ENCODE peak calls at places on chromosomes 7 and 10, in eight cellular contexts. R is ovary, Q is heart left ventricle, A is GM12891, J is adrenal gland, C is transverse colon, W is spleen, G is suprapubic skin. L is an unnamed sample.

GRCh38 chr10:13485623-13486022 is 43.2 kb downstream of the BEND7 start:
- DNase-seq in A (no peak), Q (no peak), G (no peak), J (no peak), W (no peak), R (no peak), C (no peak), L (no peak)

GRCh38 chr10:77131214-77131613 is 506.4 kb downstream of the KCNMA1 start:
- DNase-seq in Q (no peak), J (no peak), C (no peak), G (no peak), R (no peak), A (no peak), W (no peak), L (no peak)

GRCh38 chr7:50560865-50561351 is 4.3 kb downstream of the DDC start:
- DNase-seq in Q (no peak), A (no peak), G (no peak), W (no peak), C (no peak), R (peak), J (peak), L (no peak)

GRCh38 chr10:122402548-122403131 is 28.1 kb downstream of the PLEKHA1 start:
- DNase-seq in A (no peak), W (no peak), R (no peak), Q (no peak), J (no peak), G (no peak), C (no peak), L (no peak)

GRCh38 chr7:138480527-138480926 is 20.5 kb downstream of the TRIM24 start:
- DNase-seq in C (no peak), W (no peak), A (no peak), G (no peak), R (no peak), Q (no peak), J (no peak), L (no peak)

GRCh38 chr7:29563590-29564454 is at the start of gene PRR15:
- DNase-seq in G (no peak), Q (peak), C (peak), W (peak), J (peak), R (peak), A (peak), L (no peak)

GRCh38 chr10:121662945-121663917 is 65.0 kb upstream of the FGFR2 start:
- DNase-seq in C (peak), R (no peak), W (no peak), G (no peak), J (peak), Q (peak), A (no peak), L (no peak)

GRCh38 chr7:14542624-14543023 is 359.9 kb downstream of the DGKB start:
- DNase-seq in C (no peak), Q (no peak), A (no peak), J (no peak), G (no peak), W (no peak), R (no peak), L (no peak)

GRCh38 chr10:63414481-63415260 is 51.1 kb downstream of the JMJD1C start:
- DNase-seq in W (no peak), Q (no peak), A (no peak), C (no peak), G (no peak), J (no peak), R (no peak), L (no peak)

GRCh38 chr7:18700147-18700546 is 204.6 kb downstream of the HDAC9 start:
- DNase-seq in G (no peak), R (no peak), J (no peak), Q (no peak), A (peak), C (no peak), W (no peak), L (no peak)

GRCh38 chr10:119198438-119198837 is 8.9 kb upstream of the GRK5 start:
- DNase-seq in W (no peak), A (no peak), C (no peak), G (no peak), Q (no peak), R (no peak), J (peak), L (no peak)

GRCh38 chr10:118521415-118522117 is 73.9 kb downstream of the PRLHR start:
- DNase-seq in C (no peak), W (no peak), G (no peak), J (no peak), Q (no peak), A (no peak), R (no peak), L (no peak)

GRCh38 chr10:70328018-70328417 is 44.2 kb upstream of the NPFFR1 start:
- DNase-seq in J (no peak), W (no peak), A (no peak), C (no peak), R (no peak), Q (no peak), G (no peak), L (no peak)

GRCh38 chr10:123103944-123104343 is 31.8 kb upstream of the HMX3 start:
- DNase-seq in W (no peak), Q (no peak), J (no peak), R (no peak), A (no peak), G (no peak), C (no peak), L (no peak)

GRCh38 chr7:47271749-47272148 is 310.2 kb downstream of the TNS3 start:
- DNase-seq in Q (no peak), J (no peak), W (no peak), C (no peak), R (no peak), A (no peak), G (no peak), L (no peak)

GRCh38 chr7:35695628-35695888 is 623 bp upstream of the HERPUD2 start:
- DNase-seq in A (no peak), J (no peak), C (no peak), R (no peak), Q (no peak), G (no peak), W (no peak), L (no peak)

GRCh38 chr10:3660753-3661152 is 124.3 kb downstream of the KLF6 start:
- DNase-seq in A (no peak), W (no peak), C (no peak), R (no peak), G (no peak), J (no peak), Q (no peak), L (no peak)

GRCh38 chr10:88232029-88232895 is 350.9 kb downstream of the RNLS start:
- DNase-seq in G (no peak), R (peak), A (no peak), C (peak), J (peak), W (no peak), Q (peak), L (peak)

GRCh38 chr7:130292682-130293257 is at the start of gene CPA4:
- DNase-seq in R (no peak), W (no peak), C (no peak), A (no peak), Q (no peak), G (no peak), J (peak), L (no peak)

GRCh38 chr7:90412458-90413184 is 9.4 kb downstream of the CLDN12 start:
- DNase-seq in R (no peak), Q (no peak), J (peak), A (no peak), G (no peak), C (peak), W (no peak), L (no peak)

GRCh38 chr10:129922598-129923123 is 41.4 kb downstream of the EBF3 start:
- DNase-seq in J (no peak), C (no peak), A (no peak), R (no peak), Q (no peak), G (no peak), W (peak), L (no peak)

GRCh38 chr10:4981722-4982471 is 18.7 kb downstream of the AKR1C1 start:
- DNase-seq in C (peak), J (peak), W (no peak), G (no peak), A (no peak), R (peak), Q (no peak), L (no peak)

GRCh38 chr10:2839081-2839725 is 228.1 kb upstream of the PFKP start:
- DNase-seq in W (no peak), R (no peak), G (no peak), A (no peak), Q (no peak), J (peak), C (peak), L (no peak)

GRCh38 chr7:51029586-51030230 is 247.0 kb upstream of the GRB10 start:
- DNase-seq in Q (no peak), C (no peak), R (no peak), A (no peak), G (no peak), W (no peak), J (no peak), L (no peak)

GRCh38 chr7:143979359-143979758 is 20.8 kb upstream of the OR6B1 start:
- DNase-seq in Q (no peak), J (no peak), C (no peak), G (no peak), W (no peak), A (no peak), R (no peak), L (no peak)

GRCh38 chr7:1859266-1860035 is 189.4 kb downstream of the ELFN1 start:
- DNase-seq in C (no peak), W (peak), A (no peak), G (no peak), R (no peak), Q (peak), J (no peak), L (no peak)

GRCh38 chr7:44824894-44825526 is 22.9 kb downstream of the H2AZ2 start:
- DNase-seq in G (no peak), J (no peak), A (no peak), W (peak), Q (no peak), C (no peak), R (no peak), L (no peak)

GRCh38 chr10:6583447-6583846 is 3.4 kb upstream of the PRKCQ start:
- DNase-seq in A (no peak), Q (no peak), C (no peak), J (no peak), G (no peak), W (no peak), R (no peak), L (peak)

GRCh38 chr7:137691566-137691965 is 155.2 kb downstream of the DGKI start:
- DNase-seq in G (no peak), Q (no peak), C (no peak), W (no peak), R (no peak), A (no peak), J (no peak), L (no peak)

DNA sequence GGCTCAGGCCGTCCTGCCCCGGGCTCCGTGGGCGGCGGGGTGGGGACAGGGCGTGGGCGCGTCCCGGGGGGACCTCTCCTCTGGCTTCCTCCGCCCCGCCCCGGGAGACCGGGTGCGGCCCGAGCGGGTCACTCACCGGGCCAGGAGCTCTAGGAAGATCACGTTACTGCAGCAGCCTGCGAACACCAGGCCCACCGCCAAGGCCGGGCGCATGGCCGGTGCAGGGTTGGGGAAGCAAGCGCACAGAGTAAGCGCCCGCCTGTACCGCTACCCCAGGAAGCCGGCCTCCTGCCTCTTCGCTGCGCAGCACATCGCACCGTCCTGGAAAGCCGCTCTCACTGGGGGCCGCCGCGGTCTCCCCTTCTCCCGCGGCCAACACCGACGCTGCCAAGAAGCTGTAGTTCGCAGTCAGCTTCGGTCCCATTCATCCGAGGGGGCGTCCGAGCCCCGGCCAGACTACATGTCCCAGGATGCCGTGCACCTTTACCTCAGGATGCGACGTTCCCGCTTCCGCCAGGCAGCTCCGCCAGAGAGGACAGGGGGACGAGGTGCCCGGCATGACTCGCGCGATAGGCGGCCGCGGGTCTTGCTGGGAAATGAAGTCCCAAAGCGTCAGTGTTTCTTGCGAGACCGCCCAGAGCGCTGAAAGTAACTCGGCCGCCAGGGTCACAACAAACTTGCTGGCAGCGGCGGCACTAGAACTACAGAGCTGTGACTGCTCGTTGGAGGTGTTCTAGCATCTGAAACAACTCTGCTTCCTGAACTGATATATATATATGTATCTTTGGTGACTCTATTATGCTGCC is at the start of gene SLC35B4:
- DNase-seq in G (peak), C (peak), W (peak), A (peak), R (peak), J (peak), Q (peak), L (peak)
- TF ChIP-seq POLR2A in G (no peak), C (peak), W (no peak), A (peak), R (no peak), J (peak), Q (no peak), L (no peak)

GRCh38 chr7:74657692-74658170 is at the start of gene GTF2I:
- DNase-seq in R (no peak), C (no peak), G (peak), Q (peak), J (no peak), A (no peak), W (peak), L (peak)

GRCh38 chr7:74655785-74656420 is 1.6 kb upstream of the GTF2I start:
- DNase-seq in C (no peak), R (no peak), W (no peak), Q (no peak), G (peak), A (no peak), J (no peak), L (no peak)

GRCh38 chr7:74656421-74656910 is 1.1 kb upstream of the GTF2I start:
- DNase-seq in J (peak), R (peak), C (peak), Q (peak), A (no peak), W (peak), G (peak), L (no peak)

GRCh38 chr7:74656911-74657691 is 417 bp upstream of the GTF2I start:
- DNase-seq in C (peak), A (peak), J (peak), R (peak), W (peak), Q (peak), G (peak), L (peak)

GRCh38 chr7:74658171-74659004 is 870 bp downstream of the GTF2I start:
- DNase-seq in J (peak), W (peak), Q (peak), G (peak), C (peak), A (peak), R (peak), L (peak)
- TF ChIP-seq POLR2A in J (peak), W (no peak), Q (no peak), G (no peak), C (no peak), A (no peak), R (no peak), L (no peak)

GRCh38 chr7:152759655-152760383 is at the start of gene ACTR3B:
- DNase-seq in R (peak), A (peak), J (peak), G (peak), C (peak), Q (peak), W (peak), L (peak)
- TF ChIP-seq POLR2A in R (peak), A (peak), J (peak), G (peak), C (no peak), Q (peak), W (peak), L (peak)

GRCh38 chr10:21969326-21970287 is 33.9 kb downstream of the DNAJC1 start:
- DNase-seq in A (no peak), Q (no peak), W (no peak), C (no peak), G (no peak), R (no peak), J (no peak), L (no peak)
- TF ChIP-seq POLR2A in A (no peak), Q (no peak), W (no peak), C (no peak), G (no peak), R (no peak), J (no peak), L (no peak)

DNA sequence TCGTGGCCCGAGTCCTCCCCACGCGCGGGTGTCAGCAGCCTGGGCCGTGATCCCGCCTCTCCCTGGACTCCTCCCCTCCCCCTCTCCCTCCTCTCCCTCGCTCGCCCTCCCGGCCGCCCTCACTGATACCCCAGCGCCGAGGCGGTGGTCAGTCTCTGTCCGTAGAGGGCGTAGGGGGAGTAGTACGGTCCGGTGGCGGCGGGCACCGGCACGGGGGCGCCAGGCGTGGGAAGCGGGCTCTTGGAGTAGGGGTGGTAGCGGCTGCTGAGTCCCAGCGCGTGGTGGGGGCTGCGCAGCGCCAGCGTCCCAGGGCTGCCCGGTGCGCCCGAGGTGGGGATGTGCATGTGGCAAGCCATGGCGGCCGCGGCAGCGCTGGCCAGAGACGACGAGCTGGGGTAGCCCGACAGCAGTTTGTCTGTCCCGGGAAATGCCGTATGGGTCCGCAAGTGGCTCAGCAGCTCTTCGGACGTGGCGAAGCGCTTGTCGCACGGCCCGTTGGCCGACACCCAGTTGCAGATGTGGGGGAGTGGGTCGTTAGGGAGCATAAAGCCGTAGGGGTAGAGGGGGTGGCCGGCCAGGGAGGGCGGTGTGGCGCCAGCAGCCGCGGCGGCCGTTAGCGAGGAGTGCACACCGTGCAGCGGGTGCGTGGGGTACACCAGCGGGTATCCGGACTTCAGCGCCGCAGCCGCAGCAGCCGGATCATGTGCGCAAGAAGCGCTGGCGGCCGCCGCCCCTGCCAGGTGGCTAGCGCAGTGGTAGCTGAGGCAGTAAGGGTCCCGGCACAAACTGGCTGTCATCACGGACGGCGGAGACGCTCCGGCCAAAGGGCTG is 2.7 kb downstream of the ZNF503 start:
- DNase-seq in R (peak), W (no peak), G (no peak), A (no peak), C (peak), J (peak), Q (peak), L (no peak)
- TF ChIP-seq POLR2A in R (no peak), W (no peak), G (no peak), A (no peak), C (no peak), J (no peak), Q (no peak), L (no peak)

GRCh38 chr7:6015917-6016652 is 7.0 kb downstream of the AIMP2 start:
- DNase-seq in R (peak), C (peak), G (peak), Q (peak), A (no peak), J (peak), W (no peak), L (peak)
- TF ChIP-seq POLR2A in R (no peak), C (no peak), G (no peak), Q (no peak), A (no peak), J (peak), W (no peak), L (no peak)

GRCh38 chr7:107999814-108000560 is 3.0 kb downstream of the LAMB1 start:
- DNase-seq in A (no peak), G (no peak), J (no peak), R (no peak), C (no peak), W (no peak), Q (no peak), L (no peak)
- TF ChIP-seq POLR2A in A (no peak), G (no peak), J (no peak), R (no peak), C (no peak), W (no peak), Q (no peak), L (no peak)

GRCh38 chr10:117483056-117483590 is 59.4 kb upstream of the EMX2 start:
- DNase-seq in C (no peak), G (no peak), R (no peak), Q (no peak), W (peak), J (no peak), A (no peak), L (no peak)

GRCh38 chr10:117477961-117478670 is 64.4 kb upstream of the EMX2 start:
- DNase-seq in Q (no peak), G (no peak), J (no peak), R (no peak), A (no peak), C (no peak), W (peak), L (no peak)

GRCh38 chr10:117476716-117477115 is 65.8 kb upstream of the EMX2 start:
- DNase-seq in R (no peak), Q (no peak), A (no peak), J (no peak), G (no peak), W (peak), C (no peak), L (no peak)

GRCh38 chr10:117477241-117477947 is 65.2 kb upstream of the EMX2 start:
- DNase-seq in G (peak), Q (no peak), J (no peak), R (no peak), C (no peak), W (peak), A (no peak), L (no peak)

GRCh38 chr10:117480097-117480496 is 62.4 kb upstream of the EMX2 start:
- DNase-seq in A (no peak), Q (no peak), G (no peak), R (no peak), J (no peak), C (no peak), W (peak), L (no peak)
- TF ChIP-seq POLR2A in A (no peak), Q (no peak), G (no peak), R (no peak), J (no peak), C (no peak), W (no peak), L (no peak)

GRCh38 chr10:110447886-110448285 is 49.8 kb upstream of the DUSP5 start:
- DNase-seq in Q (no peak), C (no peak), J (no peak), A (no peak), R (no peak), G (no peak), W (peak), L (no peak)
- TF ChIP-seq POLR2A in Q (no peak), C (no peak), J (no peak), A (no peak), R (no peak), G (no peak), W (no peak), L (no peak)

L was measured in lower leg skin.